ENCODE peak calls at places on chromosomes 2 and 18, in six cellular contexts. P is neuronal stem cell, Z is trophoblast cell, T is mesenchymal stem cell, O is H1, A is IMR-90. S is an unnamed sample.

GRCh38 chr2:112032615-112033457 is 22.2 kb upstream of the TMEM87B start:
- DNase-seq in P (no peak), Z (peak), T (peak), O (peak), A (peak), S (no peak)

GRCh38 chr2:55118643-55119065 is 68.4 kb upstream of the RTN4 start:
- DNase-seq in P (no peak), Z (no peak), T (no peak), O (no peak), A (no peak), S (peak)

GRCh38 chr2:237309416-237309815 is 104.5 kb downstream of the COL6A3 start:
- DNase-seq in P (no peak), Z (no peak), T (no peak), O (no peak), A (no peak), S (no peak)

GRCh38 chr2:217958206-217958888 is 44.4 kb downstream of the TNS1 start:
- DNase-seq in P (no peak), Z (no peak), T (no peak), O (no peak), A (no peak), S (no peak)

GRCh38 chr2:9191044-9191481 is 15.5 kb upstream of the ASAP2 start:
- DNase-seq in P (no peak), Z (peak), T (peak), O (no peak), A (peak), S (peak)

GRCh38 chr2:234873828-234874173 is 78.0 kb upstream of the SH3BP4 start:
- DNase-seq in P (no peak), Z (no peak), T (peak), O (no peak), A (peak), S (no peak)

GRCh38 chr2:120344214-120344990 is 1.5 kb upstream of the INHBB start:
- DNase-seq in P (no peak), Z (no peak), T (no peak), O (peak), A (no peak), S (no peak)

GRCh38 chr2:26616032-26616863 is 24.9 kb downstream of the CIB4 start:
- DNase-seq in P (no peak), Z (no peak), T (no peak), O (no peak), A (no peak), S (no peak)

GRCh38 chr2:49224426-49225010 is 70.2 kb upstream of the FSHR start:
- DNase-seq in P (no peak), Z (no peak), T (no peak), O (no peak), A (no peak), S (no peak)

GRCh38 chr2:226847090-226847489 is 11.2 kb downstream of the RHBDD1 start:
- DNase-seq in P (no peak), Z (no peak), T (no peak), O (no peak), A (no peak), S (no peak)

GRCh38 chr2:121201796-121202195 is 83.2 kb downstream of the TFCP2L1 start:
- DNase-seq in P (no peak), Z (no peak), T (no peak), O (no peak), A (no peak), S (no peak)

GRCh38 chr2:54658548-54659207 is 64.8 kb upstream of the EML6 start:
- DNase-seq in P (no peak), Z (no peak), T (peak), O (no peak), A (peak), S (no peak)

GRCh38 chr2:26243643-26244478 is 571 bp downstream of the HADHA start:
- DNase-seq in P (peak), Z (peak), T (peak), O (no peak), A (peak), S (peak)

GRCh38 chr2:215843579-215843978 is 169.8 kb downstream of the MREG start:
- DNase-seq in P (no peak), Z (peak), T (peak), O (no peak), A (peak), S (no peak)

GRCh38 chr2:41717883-41718282 is 329.9 kb upstream of the PKDCC start:
- DNase-seq in P (no peak), Z (no peak), T (no peak), O (no peak), A (no peak), S (no peak)

GRCh38 chr2:73852020-73852419 is 23.3 kb downstream of the STAMBP start:
- DNase-seq in P (no peak), Z (no peak), T (peak), O (no peak), A (peak), S (no peak)

GRCh38 chr18:6504605-6505510 is 90.1 kb upstream of the L3MBTL4 start:
- DNase-seq in P (no peak), Z (no peak), T (no peak), O (no peak), A (no peak), S (peak)

GRCh38 chr2:214135966-214136365 is 274.9 kb upstream of the VWC2L start:
- DNase-seq in P (no peak), Z (no peak), T (no peak), O (no peak), A (peak), S (no peak)

GRCh38 chr2:19697131-19697530 is 204.7 kb downstream of the TTC32 start:
- DNase-seq in P (no peak), Z (no peak), T (no peak), O (no peak), A (no peak), S (no peak)

GRCh38 chr2:140589696-140590095 is 1541.1 kb downstream of the LRP1B start:
- DNase-seq in P (no peak), Z (peak), T (peak), O (no peak), A (no peak), S (no peak)

GRCh38 chr2:161161074-161161577 is 898 bp downstream of the TANK start:
- DNase-seq in P (no peak), Z (no peak), T (no peak), O (no peak), A (no peak), S (no peak)

GRCh38 chr2:74418312-74418711 is 3.1 kb downstream of the C2orf81 start:
- DNase-seq in P (no peak), Z (no peak), T (no peak), O (no peak), A (no peak), S (no peak)

GRCh38 chr18:56235773-56236115 is 402.6 kb downstream of the TXNL1 start:
- DNase-seq in P (no peak), Z (no peak), T (no peak), O (no peak), A (no peak), S (no peak)

GRCh38 chr2:11344342-11344955 is at the start of gene ROCK2:
- DNase-seq in P (peak), Z (peak), T (peak), O (peak), A (peak), S (peak)

GRCh38 chr2:211823886-211824479 is 714.6 kb downstream of the ERBB4 start:
- DNase-seq in P (no peak), Z (peak), T (no peak), O (no peak), A (no peak), S (no peak)

GRCh38 chr2:217906787-217907186 is 96.0 kb downstream of the TNS1 start:
- DNase-seq in P (no peak), Z (peak), T (no peak), O (no peak), A (no peak), S (no peak)

GRCh38 chr2:239348563-239349447 is 52.0 kb downstream of the HDAC4 start:
- DNase-seq in P (no peak), Z (no peak), T (peak), O (no peak), A (no peak), S (no peak)

GRCh38 chr2:105788670-105789290 is 44.1 kb downstream of the NCK2 start:
- DNase-seq in P (no peak), Z (peak), T (no peak), O (no peak), A (peak), S (no peak)

GRCh38 chr2:197204855-197205254 is 105.7 kb downstream of the ANKRD44 start:
- DNase-seq in P (no peak), Z (no peak), T (no peak), O (no peak), A (peak), S (no peak)

GRCh38 chr2:44121899-44122298 is 46.8 kb upstream of the PPM1B start:
- DNase-seq in P (no peak), Z (no peak), T (no peak), O (no peak), A (no peak), S (no peak)

GRCh38 chr2:84435331-84436081 is 23.6 kb downstream of the SUCLG1 start:
- DNase-seq in P (no peak), Z (no peak), T (peak), O (no peak), A (peak), S (no peak)

GRCh38 chr2:224263571-224264043 is 138.3 kb downstream of the FAM124B start:
- DNase-seq in P (no peak), Z (peak), T (peak), O (no peak), A (peak), S (no peak)

GRCh38 chr2:109692013-109692738 is 78.0 kb downstream of the SOWAHC start:
- DNase-seq in P (no peak), Z (no peak), T (no peak), O (no peak), A (no peak), S (no peak)

GRCh38 chr2:196840171-196840570 is 31.0 kb upstream of the C2orf66 start:
- DNase-seq in P (no peak), Z (peak), T (no peak), O (no peak), A (no peak), S (no peak)

GRCh38 chr2:223929575-223930001 is 15.5 kb downstream of the WDFY1 start:
- DNase-seq in P (no peak), Z (peak), T (no peak), O (no peak), A (peak), S (no peak)

GRCh38 chr2:168773719-168774521 is 28.5 kb upstream of the NOSTRIN start:
- DNase-seq in P (no peak), Z (peak), T (peak), O (peak), A (peak), S (peak)

GRCh38 chr18:43886341-43886740 is 609.1 kb upstream of the SYT4 start:
- DNase-seq in P (no peak), Z (no peak), T (no peak), O (no peak), A (no peak), S (no peak)

GRCh38 chr2:241996100-241996499 is 126.6 kb downstream of the RTP5 start:
- DNase-seq in P (no peak), Z (no peak), T (no peak), O (no peak), A (no peak), S (no peak)

GRCh38 chr2:63023444-63023843 is 27.2 kb upstream of the OTX1 start:
- DNase-seq in P (no peak), Z (peak), T (peak), O (no peak), A (peak), S (peak)

GRCh38 chr2:44912660-44913059 is 28.8 kb upstream of the SIX3 start:
- DNase-seq in P (no peak), Z (peak), T (no peak), O (no peak), A (peak), S (peak)

DNA sequence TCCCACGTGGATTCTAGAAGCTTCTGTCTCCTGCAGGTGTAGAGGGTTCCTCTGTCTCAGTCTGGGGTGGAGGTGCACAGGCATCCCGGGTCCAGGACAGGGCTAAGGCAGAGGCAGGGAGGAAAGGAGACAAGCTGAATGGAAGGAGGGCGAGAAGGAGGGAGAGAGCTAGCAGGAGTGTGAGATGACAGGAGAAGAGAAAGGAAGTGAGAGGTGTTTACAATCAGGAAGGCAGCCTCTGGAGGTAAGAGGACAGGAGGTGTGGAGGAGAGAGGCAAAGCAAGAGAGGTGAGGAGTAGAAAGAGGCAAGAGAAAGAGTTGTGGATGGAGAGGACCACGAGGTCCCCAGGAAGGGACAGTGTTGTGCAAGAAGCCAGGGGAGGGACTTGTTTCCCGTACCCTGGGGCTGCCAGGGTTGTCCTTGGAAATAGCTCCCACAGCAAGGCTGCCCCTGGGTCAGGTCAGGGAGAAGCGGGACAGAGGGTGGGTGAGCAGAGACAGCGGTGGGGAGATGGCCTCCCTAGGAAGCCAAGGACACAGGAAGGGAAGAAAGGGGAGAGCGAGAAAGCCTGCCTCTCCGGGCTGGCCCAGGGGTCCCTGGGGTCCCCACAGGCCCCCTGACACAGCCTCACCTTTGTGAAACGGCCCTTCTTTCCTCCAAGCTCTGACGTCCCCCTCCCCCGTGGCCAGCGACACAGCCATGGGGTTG is 136.9 kb downstream of the CYP26B1 start:
- DNase-seq in P (no peak), Z (no peak), T (no peak), O (peak), A (no peak), S (no peak)
- H4K8ac ChIP-seq in P (no peak), Z (no peak), T (no peak), O (no peak), A (no peak), S (no peak)

DNA sequence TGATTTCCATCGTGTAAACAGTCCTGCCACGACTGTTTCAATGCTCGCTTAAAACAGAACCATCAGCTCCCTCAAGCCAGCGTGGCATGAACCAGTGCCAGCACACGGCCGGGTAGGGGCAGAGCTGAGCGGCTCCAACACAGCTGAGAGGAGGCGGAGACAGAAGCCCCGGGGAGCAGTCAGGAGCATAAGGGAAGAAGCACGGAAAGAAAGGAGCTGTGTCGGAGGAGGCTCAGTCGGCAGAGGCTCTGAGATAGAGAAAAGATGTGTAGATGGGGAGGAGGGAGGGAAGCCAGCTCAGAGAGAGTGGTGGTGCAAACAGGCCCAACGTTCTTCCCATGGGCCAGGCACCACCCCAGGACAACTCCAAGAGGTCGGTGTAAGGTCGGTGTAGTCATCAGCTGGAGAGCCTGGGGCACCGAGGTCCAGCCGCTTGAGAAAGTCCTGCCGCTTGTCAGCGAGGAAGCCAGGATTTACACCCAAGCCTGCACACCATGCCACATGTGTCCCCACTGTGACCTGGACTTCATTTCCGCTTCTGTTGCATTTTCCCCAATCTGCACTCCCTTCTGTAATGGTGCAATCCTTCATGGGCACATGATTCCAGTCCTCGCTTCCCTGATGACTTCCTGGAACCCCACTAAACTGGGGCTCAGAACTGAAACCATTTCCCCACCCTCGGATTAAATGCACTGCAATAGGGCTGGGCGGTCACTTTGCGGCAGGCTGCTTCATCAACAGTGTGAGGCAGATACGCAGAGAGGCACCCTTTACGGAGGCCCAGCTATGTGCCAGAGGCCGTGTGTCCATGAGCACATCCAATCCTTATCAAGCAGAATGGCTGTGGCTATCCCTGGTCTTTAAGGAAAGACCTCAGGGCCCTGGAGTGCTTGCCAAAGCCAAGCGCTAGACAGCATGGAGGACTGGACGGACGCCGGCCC is 43.5 kb downstream of the CYP27C1 start:
- DNase-seq in P (no peak), Z (no peak), T (peak), O (no peak), A (peak), S (no peak)
- H3K4me3 ChIP-seq in P (no peak), Z (no peak), T (no peak), O (no peak), A (no peak), S (no peak)

DNA sequence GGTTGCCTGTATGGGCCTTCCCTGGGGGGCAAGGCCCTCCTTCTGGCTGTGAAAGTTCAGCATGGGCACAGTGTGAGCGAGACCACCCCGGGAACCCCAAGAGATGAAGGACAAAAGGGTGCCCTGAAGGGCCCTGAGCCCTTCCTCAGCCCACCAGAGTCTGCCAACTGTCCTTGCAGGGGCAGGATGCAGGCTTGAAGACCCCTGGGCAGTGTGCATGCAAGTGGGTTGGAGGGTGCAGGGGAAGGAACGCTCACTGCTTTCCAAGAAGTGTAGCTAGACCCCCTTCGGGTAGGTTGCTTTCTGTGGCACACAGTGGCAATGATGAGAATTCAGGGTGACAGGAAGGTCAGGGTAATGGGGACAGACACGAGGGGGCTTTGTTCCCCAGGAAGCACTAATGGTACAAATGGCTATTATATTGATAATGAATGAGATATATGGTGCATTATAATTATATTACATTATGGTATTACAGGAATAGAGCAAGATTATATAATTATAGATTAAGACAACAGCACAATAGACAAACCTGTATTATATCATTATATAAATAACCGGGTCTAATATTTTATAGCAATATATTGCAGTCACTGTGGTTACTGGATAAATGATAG is 228.7 kb downstream of the ATAD2B start:
- DNase-seq in P (no peak), Z (no peak), T (no peak), O (no peak), A (no peak), S (no peak)
- H3K4me2 ChIP-seq in P (no peak), Z (no peak), T (no peak), O (no peak), A (no peak), S (no peak)

DNA sequence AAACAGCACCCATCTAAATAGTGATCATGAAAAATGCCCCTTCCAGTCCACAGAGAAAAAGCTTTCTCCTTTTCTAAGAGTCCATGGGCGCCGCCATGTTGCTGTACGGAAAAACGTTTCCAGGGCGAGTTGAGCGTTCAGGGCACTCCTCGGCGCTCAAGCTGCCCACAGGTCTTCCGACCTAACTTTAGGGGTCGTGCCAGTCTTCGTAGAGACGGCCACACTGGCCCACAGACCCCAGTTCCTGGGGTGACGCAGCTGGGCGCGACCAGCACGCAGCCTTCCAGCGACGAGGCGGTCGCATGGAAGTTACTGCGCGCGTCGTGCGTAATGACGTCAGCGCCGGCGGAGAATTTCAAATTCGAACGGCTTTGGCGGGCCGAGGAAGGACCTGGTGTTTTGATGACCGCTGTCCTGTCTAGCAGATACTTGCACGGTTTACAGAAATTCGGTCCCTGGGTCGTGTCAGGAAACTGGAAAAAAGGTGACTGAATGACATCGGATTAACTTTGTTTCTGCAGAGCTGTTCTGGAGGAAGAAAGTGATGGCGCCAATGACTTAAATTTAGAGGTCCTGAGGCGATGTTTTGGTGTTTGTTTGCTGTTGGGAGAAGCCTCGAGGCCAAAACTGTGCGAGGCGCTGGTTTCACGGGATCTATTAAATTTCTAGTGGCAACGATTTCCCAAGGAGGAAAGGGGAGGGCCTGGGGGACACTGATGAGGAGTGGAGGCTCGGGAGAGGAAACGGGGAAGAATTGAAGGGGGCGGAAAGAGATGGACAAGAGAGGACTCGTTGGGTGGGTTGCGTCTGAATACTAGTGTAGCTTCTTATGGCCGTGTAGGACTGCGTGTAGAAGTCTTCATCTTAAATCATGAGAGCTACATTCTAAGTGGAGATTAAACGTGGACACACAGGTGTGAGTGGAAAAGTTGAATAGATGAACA is at the start of the genes METTL4 and NDC80:
- DNase-seq in P (peak), Z (peak), T (peak), O (peak), A (peak), S (peak)
- H4K8ac ChIP-seq in P (no peak), Z (peak), T (peak), O (peak), A (peak), S (no peak)